ENCODE peak calls at places on chromosomes 5 and 9, in four cellular contexts. M is K562, L is HepG2, O is H1. D is an unnamed sample.

GRCh38 chr9:84368593-84368992 is 28.0 kb upstream of the SLC28A3 start:
- DNase-seq in L (no peak), M (no peak), O (no peak), D (no peak)

GRCh38 chr5:87413116-87413645 is 451 bp upstream of the CCNH start:
- DNase-seq in O (no peak), L (no peak), M (no peak), D (no peak)

GRCh38 chr5:5289537-5289936 is 132.9 kb upstream of the ICE1 start:
- DNase-seq in M (no peak), O (no peak), L (no peak), D (no peak)

GRCh38 chr9:129716091-129716490 is 36.8 kb downstream of the PTGES start:
- DNase-seq in L (no peak), M (no peak), O (no peak), D (no peak)

GRCh38 chr5:43985411-43985810 is 382.4 kb downstream of the NNT start:
- DNase-seq in O (no peak), L (no peak), M (no peak), D (no peak)

GRCh38 chr9:6984941-6985578 is 227.3 kb downstream of the KDM4C start:
- DNase-seq in M (no peak), O (peak; percentile 43), L (no peak), D (no peak)

GRCh38 chr5:150464554-150465012 is 15.0 kb upstream of the RPS14 start:
- DNase-seq in O (no peak), L (no peak), M (no peak), D (peak; percentile 28)

GRCh38 chr5:91556-92263 is at the start of gene PLEKHG4B:
- DNase-seq in L (no peak), O (peak; percentile 82), M (no peak), D (no peak)

GRCh38 chr9:90607701-90608122 is 34.9 kb downstream of the DIRAS2 start:
- DNase-seq in M (no peak), O (no peak), L (no peak), D (no peak)

GRCh38 chr5:160507181-160507811 is 85.6 kb downstream of the PTTG1 start:
- DNase-seq in L (no peak), O (no peak), M (no peak), D (no peak)

GRCh38 chr9:135223831-135224230 is 136.4 kb downstream of the OLFM1 start:
- DNase-seq in M (no peak), O (no peak), L (no peak), D (no peak)

GRCh38 chr5:55307383-55308253 is at the start of the genes DHX29 and MTREX:
- DNase-seq in L (peak; percentile 82), O (peak; percentile 59), M (peak; percentile 93), D (peak; percentile 97)

GRCh38 chr5:131684051-131684450 is 49.0 kb upstream of the RAPGEF6 start:
- DNase-seq in M (no peak), L (no peak), O (no peak), D (no peak)

GRCh38 chr5:172637740-172638139 is 3.3 kb upstream of the NEURL1B start:
- DNase-seq in L (no peak), O (no peak), M (no peak), D (no peak)
- TF ChIP-seq JUN in L (no peak), O (no peak), M (no peak), D (no peak)

DNA sequence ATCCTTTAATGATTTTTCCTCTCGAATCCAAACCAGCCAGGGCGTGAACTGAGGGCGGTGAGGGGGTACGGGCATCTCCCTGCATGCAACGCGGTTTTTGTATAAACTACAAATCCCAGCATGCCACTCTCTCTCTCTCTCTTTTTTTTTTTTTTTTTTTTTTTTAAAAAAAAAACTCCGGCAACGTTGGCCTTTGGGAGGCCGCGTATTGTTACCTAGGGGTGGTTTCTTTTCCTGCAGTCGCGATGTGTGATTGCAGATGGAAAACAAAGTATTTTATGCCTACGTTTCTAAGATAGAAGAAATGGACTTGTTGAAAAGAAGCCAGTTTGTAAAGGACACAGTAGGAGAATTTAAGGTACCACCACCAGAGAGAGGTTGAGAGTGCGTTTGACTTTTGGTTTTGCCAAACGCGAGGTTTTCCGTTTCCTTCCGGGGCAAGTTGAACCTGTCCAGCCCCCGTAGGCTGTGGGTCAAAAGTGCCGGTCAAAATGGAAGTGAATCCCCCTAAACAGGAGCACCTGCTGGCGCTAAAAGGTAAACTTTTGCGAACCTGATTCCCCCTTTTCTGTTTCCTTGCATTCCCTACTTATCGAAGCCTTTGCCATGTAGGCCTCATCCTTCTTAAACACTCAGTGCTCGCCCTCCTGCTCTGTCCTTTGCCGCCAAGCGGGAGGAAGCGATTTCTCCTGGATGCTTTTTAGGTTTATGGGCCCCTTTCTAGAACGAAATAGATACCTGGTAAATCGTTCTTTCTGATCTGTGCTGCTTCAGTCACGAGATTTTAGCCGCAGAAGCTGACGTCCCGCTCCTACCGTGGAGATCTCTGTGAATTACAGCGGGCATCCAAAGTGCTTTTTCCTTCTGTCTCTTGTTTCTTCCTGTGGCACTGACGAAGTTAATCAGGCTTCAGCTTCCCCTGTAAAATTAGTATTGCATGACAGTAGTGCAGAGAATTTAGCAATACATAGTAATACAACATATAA is at the start of the genes SHLD3 and TRAPPC13:
- DNase-seq in M (peak; percentile 89), L (peak; percentile 88), O (peak; percentile 44), D (peak; percentile 92)
- TF ChIP-seq POLR2AphosphoS5 in M (peak; percentile 32), L (peak; percentile 74), O (no peak), D (peak; percentile 43)

DNA sequence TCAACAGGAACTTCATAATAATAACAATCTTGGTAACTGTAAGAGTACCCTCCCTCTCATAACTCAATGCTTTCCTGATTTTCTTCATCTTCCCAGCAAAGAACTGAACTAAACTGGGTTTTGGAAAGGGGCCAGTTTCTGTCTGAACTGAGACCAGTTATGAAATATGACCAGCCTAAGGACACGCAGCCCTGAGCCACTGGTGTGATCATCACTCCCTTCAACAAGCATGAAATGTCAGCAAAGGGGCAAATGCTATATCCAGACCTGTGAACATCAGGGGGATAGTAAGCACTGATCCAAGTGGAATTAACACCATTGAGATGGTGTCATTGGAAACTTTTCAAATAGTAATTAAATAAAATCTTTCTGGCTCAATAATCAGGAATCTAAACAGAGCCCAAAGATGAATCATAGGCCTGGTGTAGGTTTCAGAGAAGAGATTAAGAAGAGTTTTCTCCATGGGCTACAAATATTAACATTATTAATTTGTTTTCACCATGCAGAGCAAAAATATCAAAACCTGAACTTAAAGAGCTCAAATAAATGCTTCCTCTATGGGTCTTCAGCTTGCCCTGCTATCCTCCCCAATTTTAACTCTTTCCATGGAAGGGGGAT is 82.0 kb downstream of the DPYSL3 start:
- DNase-seq in L (no peak), O (no peak), M (no peak), D (no peak)
- TF ChIP-seq JUN in L (no peak), O (no peak), M (no peak), D (no peak)

GRCh38 chr5:7762267-7762666 is 88.7 kb downstream of the CFAP90 start:
- DNase-seq in M (no peak), O (no peak), L (no peak), D (no peak)

GRCh38 chr5:7764452-7764851 is 86.5 kb downstream of the CFAP90 start:
- DNase-seq in M (no peak), O (no peak), L (no peak), D (no peak)

GRCh38 chr5:7759257-7759871 is 91.6 kb downstream of the CFAP90 start:
- DNase-seq in L (no peak), O (no peak), M (no peak), D (no peak)

GRCh38 chr5:7759951-7760580 is 90.9 kb downstream of the CFAP90 start:
- DNase-seq in L (no peak), M (no peak), O (no peak), D (no peak)

DNA sequence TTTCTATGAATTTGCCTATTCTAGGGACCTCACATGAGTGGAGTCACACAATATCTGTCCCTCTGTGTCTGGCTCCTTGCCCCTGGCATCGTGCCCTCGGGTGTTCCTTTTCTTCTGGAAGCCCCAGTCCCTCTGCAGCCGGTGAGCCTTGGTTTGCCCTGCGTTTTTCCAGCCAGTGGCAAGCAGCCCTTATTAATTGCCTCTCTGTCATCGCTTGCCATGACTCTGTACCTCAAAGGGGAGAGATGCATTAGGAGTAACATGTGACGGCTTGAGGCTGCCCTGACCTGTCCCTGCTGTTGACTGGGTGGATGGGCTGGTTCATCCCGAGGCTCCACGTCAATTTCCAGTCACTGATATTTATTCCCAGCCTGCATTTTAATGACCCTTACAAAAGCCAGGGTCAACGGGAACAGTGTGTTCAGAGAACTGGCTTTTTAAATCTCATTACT is 87.3 kb downstream of the CFAP90 start:
- DNase-seq in M (no peak), L (no peak), O (no peak), D (no peak)
- TF ChIP-seq POLR2AphosphoS5 in M (no peak), L (no peak), O (no peak), D (no peak)

GRCh38 chr5:176780951-176781350 is 29.4 kb upstream of the UNC5A start:
- DNase-seq in O (no peak), M (no peak), L (peak; percentile 27), D (no peak)

GRCh38 chr5:176787676-176788075 is 22.7 kb upstream of the UNC5A start:
- DNase-seq in L (no peak), O (no peak), M (peak; percentile 22), D (no peak)

GRCh38 chr5:176785184-176786145 is 24.9 kb upstream of the UNC5A start:
- DNase-seq in O (no peak), L (no peak), M (no peak), D (no peak)

GRCh38 chr5:176781638-176782570 is 28.5 kb upstream of the UNC5A start:
- DNase-seq in M (no peak), O (no peak), L (no peak), D (no peak)

GRCh38 chr5:176784218-176785165 is 25.9 kb upstream of the UNC5A start:
- DNase-seq in O (no peak), M (no peak), L (peak; percentile 15), D (peak; percentile 74)
- TF ChIP-seq JUN in O (no peak), M (peak; percentile 17), L (no peak), D (peak; percentile 88)

GRCh38 chr9:4207881-4208615 is 91.8 kb downstream of the GLIS3 start:
- DNase-seq in O (no peak), L (no peak), M (no peak), D (no peak)
- TF ChIP-seq POLR2AphosphoS5 in O (no peak), L (no peak), M (no peak), D (no peak)